ENCODE peak calls at places on chromosomes 6 and 20, in seven cellular contexts. B is adrenal gland, G is left lung, U is HFF-Myc, P is kidney epithelial cell, F is cardiac muscle cell, J is lung. V is an unnamed sample.

GRCh38 chr6:65059568-65059967 is 647.5 kb downstream of the EYS start:
- DNase-seq in P (no peak), F (no peak), U (no peak), G (no peak), B (no peak), J (no peak), V (no peak)

GRCh38 chr20:62980970-62981369 is 25.8 kb downstream of the BHLHE23 start:
- DNase-seq in U (no peak), G (no peak), B (no peak), P (no peak), J (no peak), F (peak), V (peak)

GRCh38 chr20:33827629-33828325 is 16.6 kb downstream of the CHMP4B start:
- DNase-seq in F (no peak), G (no peak), P (no peak), B (no peak), J (no peak), U (no peak), V (no peak)

GRCh38 chr20:63771046-63771707 is 31.6 kb downstream of the SLC2A4RG start:
- DNase-seq in B (no peak), G (peak), U (no peak), F (no peak), J (no peak), P (no peak), V (no peak)

GRCh38 chr6:37657117-37657886 is 40.4 kb downstream of the MDGA1 start:
- DNase-seq in F (no peak), P (peak), G (no peak), B (no peak), U (no peak), J (no peak), V (no peak)

GRCh38 chr6:108156180-108156937 is 9.5 kb upstream of the NR2E1 start:
- DNase-seq in J (no peak), F (no peak), B (no peak), G (no peak), U (no peak), P (no peak), V (no peak)

GRCh38 chr6:75368864-75369402 is 84.3 kb upstream of the TMEM30A start:
- DNase-seq in P (no peak), U (no peak), B (no peak), G (no peak), J (no peak), F (no peak), V (no peak)

GRCh38 chr6:133430530-133430929 is 189.4 kb downstream of the EYA4 start:
- DNase-seq in G (no peak), F (no peak), U (no peak), J (no peak), B (no peak), P (no peak), V (no peak)

GRCh38 chr6:158328446-158328845 is 16.2 kb downstream of the TULP4 start:
- DNase-seq in U (no peak), F (no peak), P (no peak), G (no peak), B (no peak), J (peak), V (no peak)

GRCh38 chr20:22619272-22619671 is 34.9 kb upstream of the FOXA2 start:
- DNase-seq in F (no peak), P (no peak), J (no peak), U (no peak), B (no peak), G (no peak), V (no peak)

GRCh38 chr6:139699335-139699734 is 324.9 kb upstream of the CITED2 start:
- DNase-seq in P (no peak), U (no peak), F (peak), G (no peak), B (peak), J (no peak), V (no peak)

GRCh38 chr6:100084301-100085161 is 90.5 kb upstream of the MCHR2 start:
- DNase-seq in G (no peak), J (no peak), B (no peak), P (no peak), F (peak), U (peak), V (no peak)

GRCh38 chr20:25139061-25139705 is 56.3 kb upstream of the ENTPD6 start:
- DNase-seq in B (peak), F (no peak), U (no peak), G (no peak), J (no peak), P (no peak), V (no peak)

GRCh38 chr6:123849406-123849805 is 45.7 kb downstream of the NKAIN2 start:
- DNase-seq in U (no peak), J (no peak), B (no peak), F (no peak), G (no peak), P (no peak), V (no peak)

GRCh38 chr6:22598386-22598785 is 29.0 kb downstream of the HDGFL1 start:
- DNase-seq in F (no peak), J (no peak), P (no peak), U (no peak), G (no peak), B (no peak), V (no peak)

GRCh38 chr6:107820571-107821261 is 3.4 kb downstream of the SCML4 start:
- DNase-seq in G (no peak), J (no peak), F (peak), B (no peak), U (no peak), P (peak), V (peak)

GRCh38 chr20:10075606-10076005 is 40.8 kb downstream of the ANKEF1 start:
- DNase-seq in P (no peak), J (no peak), G (no peak), U (no peak), F (no peak), B (no peak), V (no peak)

GRCh38 chr6:111677186-111677990 is 71.7 kb upstream of the TRAF3IP2 start:
- DNase-seq in P (no peak), B (no peak), G (no peak), J (no peak), F (no peak), U (no peak), V (no peak)

GRCh38 chr6:31530659-31531058 is 1.9 kb downstream of the MCCD1 start:
- DNase-seq in F (no peak), U (no peak), J (no peak), P (no peak), B (no peak), G (no peak), V (no peak)

GRCh38 chr6:170251776-170252571 is 38.9 kb downstream of the DLL1 start:
- DNase-seq in B (no peak), U (no peak), J (no peak), F (no peak), G (peak), P (no peak), V (no peak)

GRCh38 chr20:35303735-35304431 is 11.7 kb upstream of the FAM83C start:
- DNase-seq in B (peak), P (peak), F (peak), U (peak), J (peak), G (no peak), V (peak)

GRCh38 chr6:144202879-144203468 is 52.7 kb downstream of the STX11 start:
- DNase-seq in P (no peak), F (no peak), G (no peak), U (no peak), J (no peak), B (no peak), V (no peak)

GRCh38 chr20:58245931-58246330 is 17.5 kb upstream of the ANKRD60 start:
- DNase-seq in U (no peak), B (no peak), J (no peak), F (no peak), G (no peak), P (no peak), V (no peak)

GRCh38 chr20:58244517-58245030 is 16.1 kb upstream of the ANKRD60 start:
- DNase-seq in B (no peak), U (no peak), J (no peak), P (no peak), G (no peak), F (no peak), V (no peak)

GRCh38 chr20:58243653-58244410 is 15.4 kb upstream of the ANKRD60 start:
- DNase-seq in U (no peak), F (no peak), P (no peak), G (no peak), B (no peak), J (no peak), V (no peak)

GRCh38 chr20:58245181-58245891 is 16.9 kb upstream of the ANKRD60 start:
- DNase-seq in B (no peak), J (no peak), F (no peak), P (no peak), U (no peak), G (no peak), V (no peak)

DNA sequence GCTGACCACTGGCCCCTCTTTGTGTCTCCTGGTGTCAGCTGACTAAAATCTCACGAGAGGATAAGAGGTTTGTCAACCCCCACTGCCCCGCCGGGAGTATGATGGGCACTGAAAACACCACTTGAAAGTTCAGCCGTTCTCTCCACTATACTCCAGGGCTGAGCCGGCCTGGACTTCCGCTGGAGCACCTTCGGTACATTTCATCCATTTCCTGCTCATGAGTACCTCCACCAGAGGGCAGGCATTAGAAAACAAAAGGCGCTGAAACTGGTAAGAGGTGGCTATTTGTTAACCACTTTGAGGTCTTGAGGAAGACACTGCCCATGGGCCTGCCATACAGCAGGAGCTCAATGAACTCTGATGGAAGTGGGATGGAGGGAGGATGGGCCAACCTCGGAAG is 17.9 kb upstream of the ANKRD60 start:
- DNase-seq in B (no peak), J (no peak), P (no peak), G (no peak), F (peak), U (no peak), V (peak)
- TF ChIP-seq CTCF in B (peak), J (no peak), P (peak), G (no peak), F (peak), U (peak), V (peak)

GRCh38 chr6:91276315-91276714 is 689.4 kb upstream of the MAP3K7 start:
- DNase-seq in P (no peak), U (no peak), F (no peak), B (no peak), G (no peak), J (no peak), V (no peak)
- TF ChIP-seq CTCF in P (peak), U (no peak), F (no peak), B (peak), G (no peak), J (no peak), V (peak)

GRCh38 chr6:33414592-33415271 is 3.2 kb downstream of the CUTA start:
- DNase-seq in J (no peak), G (no peak), B (no peak), F (no peak), U (no peak), P (no peak), V (peak)
- TF ChIP-seq CTCF in J (no peak), G (no peak), B (no peak), F (peak), U (peak), P (peak), V (peak)

DNA sequence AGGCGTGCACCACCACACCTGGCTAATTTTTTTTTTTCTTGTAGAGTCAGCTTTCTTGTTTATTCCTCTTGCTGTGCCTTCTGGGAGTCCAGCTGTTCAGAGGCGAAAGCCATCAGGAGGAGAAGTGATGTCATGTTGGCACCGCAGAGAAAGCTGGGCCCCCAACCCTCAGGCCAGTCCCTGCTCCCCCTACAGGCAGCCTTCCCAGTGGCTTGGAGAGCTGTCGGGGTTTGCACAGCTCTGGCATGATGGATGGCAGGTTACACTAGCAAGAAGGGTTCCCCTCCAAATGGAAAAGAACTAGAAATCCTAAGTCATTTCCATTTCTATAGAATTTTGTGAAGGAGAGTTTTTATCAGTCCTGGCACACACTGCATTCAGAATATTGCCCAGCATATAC is 72.6 kb downstream of the C6orf52 start:
- DNase-seq in U (no peak), F (no peak), P (no peak), G (no peak), J (no peak), B (no peak), V (no peak)
- TF ChIP-seq CTCF in U (no peak), F (no peak), P (no peak), G (no peak), J (no peak), B (no peak), V (no peak)

GRCh38 chr20:44355503-44356352 is at the start of gene HNF4A:
- DNase-seq in U (no peak), F (no peak), B (no peak), J (no peak), P (no peak), G (no peak), V (no peak)
- TF ChIP-seq CTCF in U (no peak), F (no peak), B (no peak), J (no peak), P (no peak), G (no peak), V (no peak)

GRCh38 chr6:13397359-13398080 is 69.2 kb upstream of the TBC1D7 start:
- DNase-seq in B (peak), J (no peak), P (no peak), G (no peak), F (no peak), U (no peak), V (no peak)
- TF ChIP-seq CTCF in B (no peak), J (no peak), P (no peak), G (no peak), F (no peak), U (peak), V (peak)

GRCh38 chr20:49029203-49029602 is 16.9 kb upstream of the CSE1L start:
- DNase-seq in U (no peak), G (no peak), B (no peak), J (no peak), F (peak), P (no peak), V (no peak)

GRCh38 chr20:49030954-49031619 is 15.0 kb upstream of the CSE1L start:
- DNase-seq in J (peak), F (no peak), G (no peak), P (no peak), U (no peak), B (peak), V (no peak)

GRCh38 chr20:49034070-49034732 is 11.9 kb upstream of the CSE1L start:
- DNase-seq in B (no peak), G (no peak), J (no peak), F (no peak), U (no peak), P (no peak), V (no peak)

GRCh38 chr20:49028684-49029083 is 17.4 kb upstream of the CSE1L start:
- DNase-seq in F (peak), G (no peak), U (no peak), P (no peak), B (no peak), J (no peak), V (peak)

DNA sequence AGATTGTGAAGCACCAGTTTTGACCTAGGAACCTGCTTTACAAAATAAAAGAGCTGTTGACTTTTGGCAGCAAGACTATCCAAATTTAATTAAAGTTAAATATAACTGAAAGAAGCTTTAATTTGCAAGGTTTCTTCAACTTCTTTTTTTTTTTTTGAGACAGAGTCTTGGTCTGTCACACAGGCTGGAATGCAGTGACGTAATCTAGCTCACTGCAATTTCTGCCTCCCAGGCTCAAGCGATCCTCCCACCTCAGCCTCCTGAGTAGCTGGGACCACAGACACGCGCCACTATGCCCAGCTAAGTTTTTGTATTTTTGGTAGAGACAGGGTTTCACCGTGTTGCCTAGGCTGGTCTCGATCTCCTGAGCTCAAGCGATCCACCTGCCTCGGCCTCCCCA is 13.7 kb upstream of the CSE1L start:
- DNase-seq in G (no peak), F (no peak), U (no peak), B (no peak), P (no peak), J (no peak), V (no peak)
- TF ChIP-seq CTCF in G (no peak), F (no peak), U (no peak), B (no peak), P (no peak), J (no peak), V (no peak)

GRCh38 chr6:166156942-166157341 is 10.7 kb downstream of the TBXT start:
- DNase-seq in U (no peak), P (no peak), G (no peak), J (no peak), F (peak), B (no peak), V (no peak)
- TF ChIP-seq CTCF in U (no peak), P (peak), G (no peak), J (no peak), F (peak), B (peak), V (peak)

GRCh38 chr6:135497412-135498177 is at the start of gene AHI1:
- DNase-seq in J (peak), B (peak), U (peak), F (peak), G (peak), P (peak), V (peak)
- TF ChIP-seq CTCF in J (no peak), B (peak), U (peak), F (peak), G (peak), P (no peak), V (no peak)

DNA sequence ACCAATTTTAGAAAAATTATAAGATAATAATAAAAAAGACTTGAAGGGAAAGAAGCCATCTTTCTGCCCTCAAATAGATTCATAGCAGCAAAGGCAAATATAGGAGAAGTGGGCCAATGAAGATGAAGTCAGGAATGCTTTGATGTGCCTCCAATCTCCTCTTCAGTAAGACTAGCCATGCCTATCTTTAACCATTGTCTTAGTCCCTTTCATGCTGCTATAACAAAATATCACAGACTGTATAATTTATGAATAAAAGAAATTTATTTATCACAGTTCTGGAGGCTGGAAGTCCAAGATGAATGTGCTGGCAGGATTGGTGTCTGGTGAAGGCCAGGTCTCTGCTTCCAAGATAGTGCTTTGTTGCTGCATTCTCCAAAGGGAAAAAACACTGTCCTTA is 18.8 kb upstream of the SLC17A3 start:
- DNase-seq in U (no peak), G (no peak), B (no peak), J (no peak), P (no peak), F (no peak), V (no peak)
- TF ChIP-seq CTCF in U (no peak), G (no peak), B (no peak), J (no peak), P (no peak), F (no peak), V (no peak)